ENCODE peak calls at places on chromosomes 1 and 21, in four cellular contexts. V, W, Z and U are unnamed samples.

GRCh38 chr1:151315565-151316235 is 11.5 kb downstream of the PI4KB start:
- DNase-seq in V (no peak), W (no peak), Z (no peak), U (no peak)

GRCh38 chr1:163673756-163674155 is 352.0 kb downstream of the NUF2 start:
- DNase-seq in W (peak; percentile 63), V (no peak), Z (no peak), U (no peak)

GRCh38 chr1:52423771-52424170 is 19.4 kb downstream of the PRPF38A start:
- DNase-seq in W (no peak), V (peak; percentile 60), Z (peak; percentile 14), U (no peak)

GRCh38 chr21:17829472-17829871 is 10.3 kb upstream of the C21orf91 start:
- DNase-seq in W (peak; percentile 46), V (no peak), Z (no peak), U (no peak)

GRCh38 chr1:95245029-95245428 is 11.0 kb downstream of the RWDD3 start:
- DNase-seq in V (no peak), W (no peak), Z (no peak), U (no peak)

GRCh38 chr1:26363549-26364448 is 8.8 kb downstream of the ZNF683 start:
- DNase-seq in Z (peak; percentile 78), W (peak; percentile 41), V (peak; percentile 68), U (peak; percentile 93)

GRCh38 chr1:209246660-209247059 is 336.9 kb upstream of the CAMK1G start:
- DNase-seq in V (no peak), W (peak; percentile 59), Z (no peak), U (no peak)

GRCh38 chr1:115492880-115493279 is 148.9 kb upstream of the VANGL1 start:
- DNase-seq in Z (no peak), V (no peak), W (peak; percentile 40), U (no peak)

GRCh38 chr1:47433037-47433421 is 4.8 kb upstream of the FOXD2 start:
- DNase-seq in W (no peak), Z (no peak), V (no peak), U (no peak)

GRCh38 chr1:116365857-116366256 is 7.2 kb upstream of the ATP1A1 start:
- DNase-seq in Z (no peak), V (no peak), W (no peak), U (no peak)